ENCODE peak calls at places on chromosomes 12 and 14, in six cellular contexts. Y is HEK293T, H is MCF 10A, X is posterior vena cava, B is cardiac muscle cell, T is NCI-H510A treated with DMSO at 0.1 percent for 48 hours. K is an unnamed sample.

GRCh38 chr14:34231626-34232025 is 230.4 kb downstream of the SPTSSA start:
- DNase-seq in Y (no peak), B (no peak), T (no peak), H (peak), X (no peak), K (no peak)

GRCh38 chr14:96274122-96274910 is 18.3 kb downstream of the BDKRB1 start:
- DNase-seq in H (no peak), X (no peak), Y (no peak), B (peak), T (peak), K (no peak)

GRCh38 chr14:54524410-54524809 is 14.7 kb downstream of the CGRRF1 start:
- DNase-seq in Y (no peak), T (no peak), X (no peak), B (no peak), H (no peak), K (no peak)

GRCh38 chr14:95185452-95186392 is 28.4 kb upstream of the DICER1 start:
- DNase-seq in X (no peak), H (peak), Y (no peak), T (no peak), B (peak), K (no peak)

GRCh38 chr14:50082308-50082742 is 34.0 kb downstream of the VCPKMT start:
- DNase-seq in T (no peak), B (no peak), Y (no peak), X (no peak), H (no peak), K (no peak)

GRCh38 chr12:12376636-12377448 is 20.0 kb downstream of the BORCS5 start:
- DNase-seq in B (peak), Y (peak), H (peak), X (no peak), T (peak), K (peak)

GRCh38 chr14:94175403-94176146 is 1.5 kb downstream of the PPP4R4 start:
- DNase-seq in B (peak), X (no peak), Y (no peak), H (no peak), T (no peak), K (no peak)

GRCh38 chr12:123055281-123055766 is 74.8 kb downstream of the ARL6IP4 start:
- DNase-seq in Y (peak), H (no peak), X (no peak), B (no peak), T (peak), K (no peak)

GRCh38 chr14:49052516-49052915 is 533.7 kb downstream of the RPS29 start:
- DNase-seq in H (no peak), T (no peak), Y (no peak), B (no peak), X (no peak), K (no peak)

GRCh38 chr12:15962760-15963159 is 51.6 kb downstream of the DERA start:
- DNase-seq in X (no peak), T (no peak), Y (no peak), B (no peak), H (peak), K (no peak)

GRCh38 chr14:101731187-101732080 is 30.1 kb upstream of the PPP2R5C start:
- DNase-seq in X (no peak), B (peak), T (peak), Y (no peak), H (peak), K (peak)

GRCh38 chr12:38662851-38663250 is 242.5 kb downstream of the CPNE8 start:
- DNase-seq in Y (no peak), X (no peak), B (peak), T (no peak), H (no peak), K (no peak)

GRCh38 chr12:109144224-109144623 is 27.8 kb downstream of the ACACB start:
- DNase-seq in T (no peak), B (no peak), H (no peak), Y (no peak), X (no peak), K (no peak)

GRCh38 chr12:77625441-77625840 is 205.3 kb upstream of the NAV3 start:
- DNase-seq in Y (no peak), B (peak), X (no peak), T (no peak), H (peak), K (no peak)

GRCh38 chr12:3624273-3624672 is 128.6 kb downstream of the CRACR2A start:
- DNase-seq in X (peak), T (no peak), B (no peak), H (no peak), Y (no peak), K (no peak)

GRCh38 chr14:72605921-72606220 is 288.0 kb downstream of the DPF3 start:
- DNase-seq in T (no peak), X (no peak), H (no peak), B (no peak), Y (no peak), K (no peak)

GRCh38 chr14:61876362-61877049 is 114.3 kb downstream of the SNAPC1 start:
- DNase-seq in Y (no peak), T (no peak), X (no peak), B (no peak), H (no peak), K (no peak)

GRCh38 chr12:53326460-53327185 is 5.2 kb upstream of the AAAS start:
- DNase-seq in B (no peak), Y (no peak), X (no peak), H (no peak), T (no peak), K (no peak)

GRCh38 chr12:18382486-18382885 is 121.2 kb downstream of the PIK3C2G start:
- DNase-seq in X (no peak), H (peak), T (no peak), B (peak), Y (no peak), K (no peak)

K was measured in NCI-H1436.